ENCODE peak calls at places on chromosomes 12 and 14, in seven cellular contexts. One of them, this sample, is unnamed.

GRCh38 chr14:41604793-41605534 is 1.7 kb upstream of the LRFN5 start:
- DNase-seq in CD4-positive, CD25-positive, alpha-beta regulatory T cell: no peak
- DNase-seq in endothelial cell: peak
- DNase-seq in substantia nigra: no peak
- DNase-seq in cardiac fibroblast: peak
- DNase-seq in GM23248: peak
- DNase-seq in neuronal stem cell: peak
- DNase-seq in this sample: no peak

GRCh38 chr14:51564986-51565604 is 86.6 kb upstream of the FRMD6 start:
- DNase-seq in CD4-positive, CD25-positive, alpha-beta regulatory T cell: no peak
- DNase-seq in endothelial cell: no peak
- DNase-seq in substantia nigra: no peak
- DNase-seq in cardiac fibroblast: no peak
- DNase-seq in GM23248: peak
- DNase-seq in neuronal stem cell: no peak
- DNase-seq in this sample: no peak

GRCh38 chr12:26651566-26652188 is 181.3 kb downstream of the ITPR2 start:
- DNase-seq in CD4-positive, CD25-positive, alpha-beta regulatory T cell: peak
- DNase-seq in endothelial cell: peak
- DNase-seq in substantia nigra: peak
- DNase-seq in cardiac fibroblast: peak
- DNase-seq in GM23248: peak
- DNase-seq in neuronal stem cell: peak
- DNase-seq in this sample: no peak

GRCh38 chr12:1542599-1542998 is 51.8 kb downstream of the FBXL14 start:
- DNase-seq in CD4-positive, CD25-positive, alpha-beta regulatory T cell: no peak
- DNase-seq in endothelial cell: no peak
- DNase-seq in substantia nigra: no peak
- DNase-seq in cardiac fibroblast: no peak
- DNase-seq in GM23248: no peak
- DNase-seq in neuronal stem cell: no peak
- DNase-seq in this sample: no peak

GRCh38 chr12:124391340-124392261 is 96.7 kb downstream of the RFLNA start:
- DNase-seq in CD4-positive, CD25-positive, alpha-beta regulatory T cell: peak
- DNase-seq in endothelial cell: no peak
- DNase-seq in substantia nigra: peak
- DNase-seq in cardiac fibroblast: peak
- DNase-seq in GM23248: peak
- DNase-seq in neuronal stem cell: no peak
- DNase-seq in this sample: peak

GRCh38 chr14:61510736-61511557 is 184.4 kb upstream of the HIF1A start:
- DNase-seq in CD4-positive, CD25-positive, alpha-beta regulatory T cell: no peak
- DNase-seq in endothelial cell: no peak
- DNase-seq in substantia nigra: no peak
- DNase-seq in cardiac fibroblast: no peak
- DNase-seq in GM23248: no peak
- DNase-seq in neuronal stem cell: no peak
- DNase-seq in this sample: no peak

GRCh38 chr12:61706783-61707182 is 553.4 kb upstream of the USP15 start:
- DNase-seq in CD4-positive, CD25-positive, alpha-beta regulatory T cell: no peak
- DNase-seq in endothelial cell: no peak
- DNase-seq in substantia nigra: no peak
- DNase-seq in cardiac fibroblast: no peak
- DNase-seq in GM23248: no peak
- DNase-seq in neuronal stem cell: no peak
- DNase-seq in this sample: no peak

GRCh38 chr12:94374124-94374523 is 85.5 kb downstream of the CEP83 start:
- DNase-seq in CD4-positive, CD25-positive, alpha-beta regulatory T cell: no peak
- DNase-seq in endothelial cell: no peak
- DNase-seq in substantia nigra: no peak
- DNase-seq in cardiac fibroblast: no peak
- DNase-seq in GM23248: no peak
- DNase-seq in neuronal stem cell: no peak
- DNase-seq in this sample: no peak

GRCh38 chr14:52146504-52146903 is 77.6 kb upstream of the NID2 start:
- DNase-seq in CD4-positive, CD25-positive, alpha-beta regulatory T cell: no peak
- DNase-seq in endothelial cell: no peak
- DNase-seq in substantia nigra: no peak
- DNase-seq in cardiac fibroblast: peak
- DNase-seq in GM23248: peak
- DNase-seq in neuronal stem cell: no peak
- DNase-seq in this sample: no peak

GRCh38 chr14:23362200-23362599 is 2.8 kb downstream of the EFS start:
- DNase-seq in CD4-positive, CD25-positive, alpha-beta regulatory T cell: no peak
- DNase-seq in endothelial cell: no peak
- DNase-seq in substantia nigra: no peak
- DNase-seq in cardiac fibroblast: no peak
- DNase-seq in GM23248: peak
- DNase-seq in neuronal stem cell: no peak
- DNase-seq in this sample: no peak

GRCh38 chr12:50147281-50147680 is 19.9 kb downstream of the CERS5 start:
- DNase-seq in CD4-positive, CD25-positive, alpha-beta regulatory T cell: no peak
- DNase-seq in endothelial cell: no peak
- DNase-seq in substantia nigra: no peak
- DNase-seq in cardiac fibroblast: no peak
- DNase-seq in GM23248: no peak
- DNase-seq in neuronal stem cell: no peak
- DNase-seq in this sample: no peak

GRCh38 chr12:57896139-57896436 is 45.3 kb upstream of the ATP23 start:
- DNase-seq in CD4-positive, CD25-positive, alpha-beta regulatory T cell: no peak
- DNase-seq in endothelial cell: no peak
- DNase-seq in substantia nigra: no peak
- DNase-seq in cardiac fibroblast: peak
- DNase-seq in GM23248: peak
- DNase-seq in neuronal stem cell: no peak
- DNase-seq in this sample: no peak

GRCh38 chr12:53427905-53428594 is 4.4 kb downstream of the AMHR2 start:
- DNase-seq in CD4-positive, CD25-positive, alpha-beta regulatory T cell: peak
- DNase-seq in endothelial cell: no peak
- DNase-seq in substantia nigra: no peak
- DNase-seq in cardiac fibroblast: peak
- DNase-seq in GM23248: peak
- DNase-seq in neuronal stem cell: no peak
- DNase-seq in this sample: no peak

GRCh38 chr14:75234173-75234855 is 44.3 kb upstream of the FOS start:
- DNase-seq in CD4-positive, CD25-positive, alpha-beta regulatory T cell: no peak
- DNase-seq in endothelial cell: no peak
- DNase-seq in substantia nigra: peak
- DNase-seq in cardiac fibroblast: peak
- DNase-seq in GM23248: peak
- DNase-seq in neuronal stem cell: no peak
- DNase-seq in this sample: no peak

GRCh38 chr12:3204143-3204542 is 127.0 kb downstream of the TSPAN9 start:
- DNase-seq in CD4-positive, CD25-positive, alpha-beta regulatory T cell: no peak
- DNase-seq in endothelial cell: no peak
- DNase-seq in substantia nigra: no peak
- DNase-seq in cardiac fibroblast: no peak
- DNase-seq in GM23248: no peak
- DNase-seq in neuronal stem cell: no peak
- DNase-seq in this sample: no peak

GRCh38 chr12:100706029-100706428 is 88.5 kb upstream of the ANO4 start:
- DNase-seq in CD4-positive, CD25-positive, alpha-beta regulatory T cell: no peak
- DNase-seq in endothelial cell: no peak
- DNase-seq in substantia nigra: no peak
- DNase-seq in cardiac fibroblast: peak
- DNase-seq in GM23248: peak
- DNase-seq in neuronal stem cell: no peak
- DNase-seq in this sample: no peak

GRCh38 chr12:130715150-130715995 is 726 bp downstream of the RIMBP2 start:
- DNase-seq in CD4-positive, CD25-positive, alpha-beta regulatory T cell: no peak
- DNase-seq in endothelial cell: no peak
- DNase-seq in substantia nigra: no peak
- DNase-seq in cardiac fibroblast: no peak
- DNase-seq in GM23248: no peak
- DNase-seq in neuronal stem cell: no peak
- DNase-seq in this sample: no peak

GRCh38 chr12:127655691-127656090 is 611.3 kb upstream of the TMEM132C start:
- DNase-seq in CD4-positive, CD25-positive, alpha-beta regulatory T cell: no peak
- DNase-seq in endothelial cell: no peak
- DNase-seq in substantia nigra: no peak
- DNase-seq in cardiac fibroblast: peak
- DNase-seq in GM23248: peak
- DNase-seq in neuronal stem cell: no peak
- DNase-seq in this sample: no peak